ENCODE peak calls at places on chromosomes 12 and 14, in ten cellular contexts. N, T, L, G, H, B, U, M, J and O are unnamed samples.

GRCh38 chr14:69712217-69712565 is 54.8 kb upstream of the SRSF5 start:
- DNase-seq in N (no peak), T (no peak), L (no peak), G (no peak), H (no peak), B (no peak), U (no peak), M (no peak), J (no peak), O (no peak)

GRCh38 chr12:124392271-124392990 is 97.5 kb downstream of the RFLNA start:
- DNase-seq in N (no peak), T (no peak), L (no peak), G (peak; percentile 45), H (no peak), B (no peak), U (peak; percentile 24), M (no peak), J (no peak), O (no peak)

GRCh38 chr14:24322672-24323071 is 11.4 kb downstream of the LTB4R start:
- DNase-seq in N (no peak), T (no peak), L (no peak), G (no peak), H (no peak), B (no peak), U (no peak), M (no peak), J (no peak), O (no peak)

GRCh38 chr12:89192419-89192818 is 159.9 kb downstream of the DUSP6 start:
- DNase-seq in N (no peak), T (no peak), L (no peak), G (peak; percentile 79), H (no peak), B (no peak), U (no peak), M (peak; percentile 18), J (no peak), O (peak; percentile 20)

GRCh38 chr12:106672308-106673085 is 89.7 kb downstream of the RFX4 start:
- DNase-seq in N (no peak), T (no peak), L (no peak), G (no peak), H (no peak), B (no peak), U (peak; percentile 20), M (no peak), J (no peak), O (no peak)

GRCh38 chr12:130573235-130573634 is 142.9 kb downstream of the RIMBP2 start:
- DNase-seq in N (no peak), T (no peak), L (no peak), G (no peak), H (no peak), B (no peak), U (no peak), M (no peak), J (no peak), O (no peak)

GRCh38 chr12:44873898-44874297 is 2.2 kb downstream of the NELL2 start:
- DNase-seq in N (no peak), T (peak; percentile 18), L (no peak), G (peak; percentile 4), H (no peak), B (no peak), U (peak; percentile 2), M (no peak), J (no peak), O (no peak)

GRCh38 chr12:53551889-53552291 is 44.6 kb upstream of the NPFF start:
- DNase-seq in N (no peak), T (no peak), L (no peak), G (no peak), H (no peak), B (no peak), U (no peak), M (no peak), J (no peak), O (no peak)

GRCh38 chr12:51601241-51601640 is 10.2 kb downstream of the SCN8A start:
- DNase-seq in N (no peak), T (no peak), L (no peak), G (no peak), H (no peak), B (no peak), U (no peak), M (no peak), J (no peak), O (no peak)

GRCh38 chr12:55932546-55932919 is 1.6 kb downstream of the DGKA start:
- DNase-seq in N (no peak), T (no peak), L (no peak), G (peak; percentile 33), H (no peak), B (no peak), U (no peak), M (no peak), J (no peak), O (no peak)

GRCh38 chr14:96949594-96949993 is 152.4 kb downstream of the VRK1 start:
- DNase-seq in N (no peak), T (no peak), L (no peak), G (no peak), H (no peak), B (no peak), U (no peak), M (no peak), J (no peak), O (no peak)

GRCh38 chr14:93114713-93115068 is 1.0 kb downstream of the ITPK1 start:
- DNase-seq in N (peak; percentile 41), T (no peak), L (no peak), G (no peak), H (no peak), B (no peak), U (peak; percentile 42), M (no peak), J (no peak), O (peak; percentile 34)

GRCh38 chr12:98645572-98646067 is 530 bp downstream of the APAF1 start:
- DNase-seq in N (peak; percentile 7), T (peak; percentile 28), L (no peak), G (no peak), H (no peak), B (peak; percentile 33), U (peak; percentile 37), M (no peak), J (no peak), O (peak; percentile 21)

GRCh38 chr14:61296707-61297502 is 15.8 kb upstream of the TMEM30B start:
- DNase-seq in N (no peak), T (peak; percentile 53), L (no peak), G (peak; percentile 56), H (no peak), B (no peak), U (peak; percentile 54), M (no peak), J (no peak), O (no peak)
- TF ChIP-seq CTCF in N (peak; percentile 44), T (peak; percentile 80), L (peak; percentile 60), G (peak; percentile 72), H (peak; percentile 52), B (peak; percentile 44), U (peak; percentile 74), M (peak; percentile 76), J (peak; percentile 7), O (peak; percentile 76)

GRCh38 chr14:74231784-74232183 is 7.5 kb upstream of the VSX2 start:
- DNase-seq in N (no peak), T (no peak), L (no peak), G (no peak), H (no peak), B (no peak), U (no peak), M (no peak), J (no peak), O (no peak)
- H3K27me3 ChIP-seq in N (no peaks in the 10 kb centered on the region), T (peaks cover 49% of the 10 kb centered on the region), L (peaks cover 6% of the 10 kb centered on the region), G (peaks cover 55% of the 10 kb centered on the region), H (no peaks in the 10 kb centered on the region), B (no peaks in the 10 kb centered on the region), U (peaks cover 65% of the 10 kb centered on the region), M (peaks cover 50% of the 10 kb centered on the region), J (no peaks in the 10 kb centered on the region), O (no peaks in the 10 kb centered on the region)

GRCh38 chr12:122026706-122027328 is 5.1 kb downstream of the BCL7A start:
- DNase-seq in N (no peak), T (no peak), L (no peak), G (no peak), H (no peak), B (no peak), U (no peak), M (no peak), J (no peak), O (no peak)

GRCh38 chr12:122028165-122028591 is 6.5 kb downstream of the BCL7A start:
- DNase-seq in N (no peak), T (no peak), L (no peak), G (no peak), H (no peak), B (no peak), U (no peak), M (no peak), J (no peak), O (no peak)

GRCh38 chr12:122030427-122030825 is 8.7 kb downstream of the BCL7A start:
- DNase-seq in N (no peak), T (no peak), L (no peak), G (no peak), H (no peak), B (no peak), U (no peak), M (no peak), J (no peak), O (no peak)

GRCh38 chr12:122029620-122030426 is 8.1 kb downstream of the BCL7A start:
- DNase-seq in N (peak; percentile 41), T (no peak), L (no peak), G (no peak), H (no peak), B (peak; percentile 39), U (no peak), M (no peak), J (peak; percentile 42), O (no peak)

DNA sequence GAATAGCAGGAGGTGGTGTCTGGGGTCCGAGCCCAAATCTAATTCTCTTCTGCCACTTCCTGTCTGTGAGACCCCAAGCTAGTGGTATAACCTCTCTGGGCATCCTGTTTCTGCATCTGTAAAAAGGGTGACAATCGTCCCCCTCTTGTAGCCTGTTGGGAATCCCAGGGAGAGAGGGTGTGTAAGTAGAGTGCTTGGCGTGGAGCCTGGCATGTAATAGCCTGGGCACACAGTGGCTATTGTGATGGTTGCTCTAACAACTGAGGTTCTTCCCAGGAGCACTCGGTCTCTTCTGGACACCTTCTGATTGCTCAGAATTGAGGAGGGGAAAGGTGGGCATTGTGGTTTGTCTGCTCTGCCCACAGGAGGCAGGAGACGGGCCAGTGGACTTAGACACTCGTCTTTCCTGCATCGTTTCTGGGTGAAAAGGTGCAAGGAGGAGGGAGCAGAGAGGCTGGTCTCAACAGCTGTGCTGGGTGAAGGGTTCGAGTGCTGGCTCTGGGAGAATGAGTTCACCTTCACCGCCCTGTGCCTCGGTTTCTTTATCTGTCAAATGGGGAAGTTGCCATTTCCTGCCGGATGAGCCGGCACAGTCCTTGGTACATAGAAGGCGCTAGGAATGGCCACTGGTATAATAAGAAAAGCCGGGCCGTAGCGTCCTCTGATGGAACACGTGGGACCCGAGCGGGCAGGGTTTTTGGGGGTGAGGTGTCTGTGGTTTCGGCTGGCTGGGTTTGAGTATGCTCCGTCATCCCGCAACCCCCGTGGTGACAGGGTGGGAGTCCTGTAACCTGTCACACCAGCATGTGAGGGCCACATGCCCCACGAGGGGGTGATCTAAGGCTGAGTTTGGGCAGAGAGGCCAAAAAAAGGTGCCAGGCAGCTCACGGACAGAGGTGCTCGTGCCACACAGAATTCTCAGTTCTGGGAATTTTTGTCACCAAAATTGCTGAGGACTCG is 7.2 kb downstream of the BCL7A start:
- DNase-seq in N (peak; percentile 65), T (no peak), L (no peak), G (no peak), H (no peak), B (no peak), U (no peak), M (no peak), J (no peak), O (no peak)
- H3K4me3 ChIP-seq in N (no peak overlapping the region), T (no peak overlapping the region), L (no peak overlapping the region), G (no peak overlapping the region), H (no peak overlapping the region), B (no peak overlapping the region), U (no peak overlapping the region), M (no peak overlapping the region), J (no peak overlapping the region), O (no peak overlapping the region)

GRCh38 chr14:71290301-71290700 is 383.0 kb downstream of the PCNX1 start:
- DNase-seq in N (no peak), T (no peak), L (no peak), G (no peak), H (no peak), B (no peak), U (no peak), M (no peak), J (no peak), O (no peak)
- TF ChIP-seq CTCF in N (no peak), T (no peak), L (no peak), G (no peak), H (no peak), B (no peak), U (no peak), M (no peak), J (no peak), O (no peak)